ENCODE peak calls at places on chromosomes 4 and X, in eight cellular contexts. One of them, this sample, is unnamed.

GRCh38 chr4:105765690-105766407 is 57.3 kb downstream of the GSTCD start:
- DNase-seq in WTC11: no peak
- DNase-seq in lung: no peak
- DNase-seq in hypothalamus: no peak
- DNase-seq in thyroid gland: no peak
- DNase-seq in GM20000: no peak
- DNase-seq in KBM-7: no peak
- DNase-seq in HFF-Myc: peak; percentile 61
- DNase-seq in this sample: no peak

GRCh38 chrX:8730812-8731578 is 942 bp downstream of the ANOS1 start:
- DNase-seq in WTC11: peak; percentile 15
- DNase-seq in hypothalamus: no peak
- DNase-seq in KBM-7: no peak
- DNase-seq in lung: no peak
- DNase-seq in GM20000: no peak
- DNase-seq in HFF-Myc: no peak
- DNase-seq in thyroid gland: peak; percentile 35
- DNase-seq in this sample: no peak

GRCh38 chr4:141792164-141792563 is 155.8 kb downstream of the IL15 start:
- DNase-seq in GM20000: no peak
- DNase-seq in KBM-7: no peak
- DNase-seq in thyroid gland: no peak
- DNase-seq in HFF-Myc: no peak
- DNase-seq in WTC11: no peak
- DNase-seq in hypothalamus: no peak
- DNase-seq in lung: no peak
- DNase-seq in this sample: no peak

GRCh38 chrX:57752866-57753265 is 72.8 kb upstream of the NLRP2B start:
- DNase-seq in WTC11: peak; percentile 50
- DNase-seq in GM20000: no peak
- DNase-seq in HFF-Myc: no peak
- DNase-seq in lung: no peak
- DNase-seq in KBM-7: peak; percentile 26
- DNase-seq in thyroid gland: no peak
- DNase-seq in hypothalamus: no peak
- DNase-seq in this sample: no peak

GRCh38 chrX:43559643-43560042 is 96.5 kb upstream of the MAOA start:
- DNase-seq in WTC11: peak; percentile 52
- DNase-seq in HFF-Myc: no peak
- DNase-seq in hypothalamus: no peak
- DNase-seq in KBM-7: peak; percentile 83
- DNase-seq in thyroid gland: peak; percentile 50
- DNase-seq in GM20000: peak; percentile 3
- DNase-seq in lung: peak; percentile 41
- DNase-seq in this sample: peak; percentile 14

GRCh38 chrX:44246826-44247225 is 96.6 kb downstream of the EFHC2 start:
- DNase-seq in KBM-7: no peak
- DNase-seq in HFF-Myc: no peak
- DNase-seq in lung: no peak
- DNase-seq in thyroid gland: no peak
- DNase-seq in GM20000: no peak
- DNase-seq in WTC11: no peak
- DNase-seq in hypothalamus: no peak
- DNase-seq in this sample: no peak

GRCh38 chr4:684611-685010 is 4.3 kb downstream of the SLC49A3 start:
- DNase-seq in thyroid gland: no peak
- DNase-seq in HFF-Myc: no peak
- DNase-seq in KBM-7: no peak
- DNase-seq in GM20000: no peak
- DNase-seq in WTC11: no peak
- DNase-seq in lung: no peak
- DNase-seq in hypothalamus: no peak
- DNase-seq in this sample: no peak

GRCh38 chr4:188767496-188767895 is 628.3 kb downstream of the TRIML1 start:
- DNase-seq in GM20000: no peak
- DNase-seq in lung: no peak
- DNase-seq in hypothalamus: no peak
- DNase-seq in thyroid gland: no peak
- DNase-seq in KBM-7: no peak
- DNase-seq in WTC11: no peak
- DNase-seq in HFF-Myc: no peak
- DNase-seq in this sample: no peak

This sample was measured in posterior cingulate gyrus.